ENCODE peak calls at places on chromosome 10, in five cellular contexts. M is ELR, A is iPS-NIHi11, E is kidney tubule cell, K is SW480. N is an unnamed sample.

GRCh38 chr10:59387951-59388431 is 25.6 kb upstream of the FAM13C start:
- DNase-seq in M (peak; percentile 68), A (no peak), E (peak; percentile 94), K (peak; percentile 32), N (no peak)

GRCh38 chr10:77461636-77462296 is 175.8 kb downstream of the KCNMA1 start:
- DNase-seq in M (no peak), A (no peak), E (no peak), K (no peak), N (no peak)

GRCh38 chr10:43292745-43293676 is 26.1 kb upstream of the RASGEF1A start:
- DNase-seq in M (peak; percentile 61), A (peak; percentile 67), E (peak; percentile 52), K (peak; percentile 57), N (peak; percentile 55)

GRCh38 chr10:37488792-37489657 is 363.6 kb downstream of the ANKRD30A start:
- DNase-seq in M (peak; percentile 29), A (no peak), E (peak; percentile 45), K (no peak), N (no peak)

GRCh38 chr10:4270116-4270515 is 485.1 kb upstream of the KLF6 start:
- DNase-seq in M (peak; percentile 77), A (no peak), E (peak; percentile 65), K (no peak), N (no peak)

GRCh38 chr10:23695825-23696420 is 257.0 kb downstream of the OTUD1 start:
- DNase-seq in M (no peak), A (peak; percentile 18), E (no peak), K (no peak), N (no peak)

GRCh38 chr10:124349231-124349992 is 69.3 kb downstream of the OAT start:
- DNase-seq in M (no peak), A (no peak), E (no peak), K (peak; percentile 32), N (no peak)

GRCh38 chr10:76327441-76327840 is 896.0 kb downstream of the LRMDA start:
- DNase-seq in M (no peak), A (no peak), E (no peak), K (no peak), N (no peak)

GRCh38 chr10:35486297-35486991 is 118.7 kb upstream of the GJD4 start:
- DNase-seq in M (no peak), A (no peak), E (no peak), K (no peak), N (peak; percentile 85)

GRCh38 chr10:118950190-118950658 is 79.3 kb upstream of the NANOS1 start:
- DNase-seq in M (peak; percentile 72), A (no peak), E (peak; percentile 68), K (no peak), N (no peak)

N was measured in HL-60.